ENCODE peak calls at places on chromosome 15, in nine cellular contexts. N is NCI-H2081, Z is Caco-2, G is kidney tubule cell, S is tibial artery, M is C1 segment of cervical spinal cord, C is HEK293T, F is left kidney, J is GDM1. P is an unnamed sample.
A peak's percentile ranks its signal among the peaks of the same experiment; 100 is the strongest.

GRCh38 chr15:72873379-72874233 is 90.0 kb upstream of the ADPGK start:
- DNase-seq in N (no peak), Z (no peak), G (no peak), S (no peak), M (no peak), C (no peak), F (peak; percentile 83), J (no peak), P (no peak)

GRCh38 chr15:83283813-83284562 is 476 bp downstream of the BNC1 start:
- DNase-seq in N (no peak), Z (no peak), G (peak; percentile 29), S (no peak), M (no peak), C (peak; percentile 38), F (peak; percentile 69), J (no peak), P (peak; percentile 55)

GRCh38 chr15:39367591-39367990 is 213.3 kb upstream of the THBS1 start:
- DNase-seq in N (no peak), Z (no peak), G (no peak), S (no peak), M (no peak), C (no peak), F (no peak), J (no peak), P (no peak)

GRCh38 chr15:52329980-52330379 is 34.4 kb upstream of the MYO5C start:
- DNase-seq in N (no peak), Z (no peak), G (no peak), S (no peak), M (no peak), C (no peak), F (no peak), J (no peak), P (no peak)

GRCh38 chr15:59896652-59897051 is 107.5 kb upstream of the FOXB1 start:
- DNase-seq in N (peak; percentile 56), Z (no peak), G (no peak), S (no peak), M (no peak), C (no peak), F (no peak), J (no peak), P (no peak)

GRCh38 chr15:49877871-49878511 is 241.0 kb downstream of the ATP8B4 start:
- DNase-seq in N (no peak), Z (no peak), G (no peak), S (peak; percentile 75), M (no peak), C (no peak), F (no peak), J (no peak), P (no peak)

GRCh38 chr15:90099072-90099867 is 3.0 kb downstream of the IDH2 start:
- DNase-seq in N (no peak), Z (no peak), G (no peak), S (no peak), M (no peak), C (no peak), F (no peak), J (no peak), P (no peak)

GRCh38 chr15:62567501-62567900 is 402.4 kb upstream of the C2CD4B start:
- DNase-seq in N (no peak), Z (no peak), G (no peak), S (no peak), M (no peak), C (no peak), F (no peak), J (no peak), P (no peak)

GRCh38 chr15:68542771-68543544 is 35.8 kb upstream of the CORO2B start:
- DNase-seq in N (no peak), Z (no peak), G (peak; percentile 68), S (peak; percentile 84), M (no peak), C (no peak), F (no peak), J (no peak), P (peak; percentile 28)

GRCh38 chr15:60255390-60255789 is 142.4 kb downstream of the ANXA2 start:
- DNase-seq in N (no peak), Z (no peak), G (peak; percentile 93), S (no peak), M (no peak), C (no peak), F (no peak), J (no peak), P (peak; percentile 93)

P was measured in epithelial cell of esophagus.